ENCODE peak calls at places on chromosomes 12 and 14, in five cellular contexts. One of them, this sample, is unnamed.

GRCh38 chr14:74425525-74426201 is 347 bp downstream of the SYNDIG1L start:
- DNase-seq in ovary: peak
- DNase-seq in heart left ventricle: no peak
- DNase-seq in HepG2: no peak
- DNase-seq in tibial nerve: no peak
- DNase-seq in this sample: no peak

GRCh38 chr12:10095971-10096370 is 2.8 kb downstream of the CLEC1A start:
- DNase-seq in ovary: no peak
- DNase-seq in heart left ventricle: no peak
- DNase-seq in HepG2: no peak
- DNase-seq in tibial nerve: no peak
- DNase-seq in this sample: no peak

GRCh38 chr14:104746951-104747481 is 5.9 kb upstream of the SIVA1 start:
- DNase-seq in ovary: no peak
- DNase-seq in heart left ventricle: no peak
- DNase-seq in HepG2: no peak
- DNase-seq in tibial nerve: no peak
- DNase-seq in this sample: no peak

GRCh38 chr14:65370890-65371289 is 41.6 kb upstream of the FUT8 start:
- DNase-seq in ovary: no peak
- DNase-seq in heart left ventricle: no peak
- DNase-seq in HepG2: no peak
- DNase-seq in tibial nerve: no peak
- DNase-seq in this sample: no peak

GRCh38 chr12:31325524-31325875 is 450 bp downstream of the SINHCAF start:
- DNase-seq in ovary: peak
- DNase-seq in heart left ventricle: no peak
- DNase-seq in HepG2: no peak
- DNase-seq in tibial nerve: peak
- DNase-seq in this sample: no peak

GRCh38 chr14:50023671-50024490 is 92.5 kb downstream of the VCPKMT start:
- DNase-seq in ovary: no peak
- DNase-seq in heart left ventricle: no peak
- DNase-seq in HepG2: no peak
- DNase-seq in tibial nerve: no peak
- DNase-seq in this sample: no peak

GRCh38 chr14:73491256-73491976 is 683 bp downstream of the RIOX1 start:
- DNase-seq in ovary: peak
- DNase-seq in heart left ventricle: peak
- DNase-seq in HepG2: peak
- DNase-seq in tibial nerve: peak
- DNase-seq in this sample: peak

GRCh38 chr12:20555015-20555414 is 140.1 kb upstream of the SLCO1C1 start:
- DNase-seq in ovary: no peak
- DNase-seq in heart left ventricle: no peak
- DNase-seq in HepG2: no peak
- DNase-seq in tibial nerve: no peak
- DNase-seq in this sample: no peak

GRCh38 chr14:74866708-74867389 is 9.1 kb downstream of the PROX2 start:
- DNase-seq in ovary: no peak
- DNase-seq in heart left ventricle: no peak
- DNase-seq in HepG2: no peak
- DNase-seq in tibial nerve: no peak
- DNase-seq in this sample: no peak

GRCh38 chr12:10211975-10212622 is 578 bp upstream of the GABARAPL1 start:
- DNase-seq in ovary: peak
- DNase-seq in heart left ventricle: peak
- DNase-seq in HepG2: peak
- DNase-seq in tibial nerve: peak
- DNase-seq in this sample: peak

GRCh38 chr12:7832059-7832696 is 40.5 kb downstream of the SLC2A14 start:
- DNase-seq in ovary: no peak
- DNase-seq in heart left ventricle: no peak
- DNase-seq in HepG2: peak
- DNase-seq in tibial nerve: peak
- DNase-seq in this sample: peak

GRCh38 chr14:103730490-103731035 is 15.0 kb downstream of the ZFYVE21 start:
- DNase-seq in ovary: no peak
- DNase-seq in heart left ventricle: peak
- DNase-seq in HepG2: no peak
- DNase-seq in tibial nerve: no peak
- DNase-seq in this sample: no peak

GRCh38 chr12:80846930-80847329 is 90.8 kb downstream of the LIN7A start:
- DNase-seq in ovary: no peak
- DNase-seq in heart left ventricle: no peak
- DNase-seq in HepG2: no peak
- DNase-seq in tibial nerve: no peak
- DNase-seq in this sample: no peak

GRCh38 chr14:22088614-22089359 is 415.2 kb upstream of the OR4E1 start:
- DNase-seq in ovary: no peak
- DNase-seq in heart left ventricle: no peak
- DNase-seq in HepG2: no peak
- DNase-seq in tibial nerve: no peak
- DNase-seq in this sample: no peak

GRCh38 chr12:1882405-1882804 is 36.0 kb downstream of the CACNA2D4 start:
- DNase-seq in ovary: no peak
- DNase-seq in heart left ventricle: no peak
- DNase-seq in HepG2: no peak
- DNase-seq in tibial nerve: no peak
- DNase-seq in this sample: no peak

GRCh38 chr14:104425171-104425681 is 154.3 kb upstream of the C14orf180 start:
- DNase-seq in ovary: peak
- DNase-seq in heart left ventricle: no peak
- DNase-seq in HepG2: no peak
- DNase-seq in tibial nerve: no peak
- DNase-seq in this sample: peak

GRCh38 chr12:16218934-16219718 is 58.4 kb downstream of the SLC15A5 start:
- DNase-seq in ovary: no peak
- DNase-seq in heart left ventricle: no peak
- DNase-seq in HepG2: peak
- DNase-seq in tibial nerve: no peak
- DNase-seq in this sample: no peak

GRCh38 chr12:12612403-12612802 is 727 bp downstream of the CREBL2 start:
- DNase-seq in ovary: no peak
- DNase-seq in heart left ventricle: no peak
- DNase-seq in HepG2: peak
- DNase-seq in tibial nerve: no peak
- DNase-seq in this sample: no peak

GRCh38 chr14:85532570-85532969 is 2.6 kb downstream of the FLRT2 start:
- DNase-seq in ovary: no peak
- DNase-seq in heart left ventricle: no peak
- DNase-seq in HepG2: no peak
- DNase-seq in tibial nerve: no peak
- DNase-seq in this sample: no peak

GRCh38 chr14:85531594-85532391 is 1.8 kb downstream of the FLRT2 start:
- DNase-seq in ovary: peak
- DNase-seq in heart left ventricle: peak
- DNase-seq in HepG2: no peak
- DNase-seq in tibial nerve: peak
- DNase-seq in this sample: peak

GRCh38 chr14:85533821-85534271 is 3.9 kb downstream of the FLRT2 start:
- DNase-seq in ovary: peak
- DNase-seq in heart left ventricle: no peak
- DNase-seq in HepG2: no peak
- DNase-seq in tibial nerve: no peak
- DNase-seq in this sample: no peak

GRCh38 chr14:85534435-85534834 is 4.5 kb downstream of the FLRT2 start:
- DNase-seq in ovary: peak
- DNase-seq in heart left ventricle: no peak
- DNase-seq in HepG2: no peak
- DNase-seq in tibial nerve: no peak
- DNase-seq in this sample: no peak

DNA sequence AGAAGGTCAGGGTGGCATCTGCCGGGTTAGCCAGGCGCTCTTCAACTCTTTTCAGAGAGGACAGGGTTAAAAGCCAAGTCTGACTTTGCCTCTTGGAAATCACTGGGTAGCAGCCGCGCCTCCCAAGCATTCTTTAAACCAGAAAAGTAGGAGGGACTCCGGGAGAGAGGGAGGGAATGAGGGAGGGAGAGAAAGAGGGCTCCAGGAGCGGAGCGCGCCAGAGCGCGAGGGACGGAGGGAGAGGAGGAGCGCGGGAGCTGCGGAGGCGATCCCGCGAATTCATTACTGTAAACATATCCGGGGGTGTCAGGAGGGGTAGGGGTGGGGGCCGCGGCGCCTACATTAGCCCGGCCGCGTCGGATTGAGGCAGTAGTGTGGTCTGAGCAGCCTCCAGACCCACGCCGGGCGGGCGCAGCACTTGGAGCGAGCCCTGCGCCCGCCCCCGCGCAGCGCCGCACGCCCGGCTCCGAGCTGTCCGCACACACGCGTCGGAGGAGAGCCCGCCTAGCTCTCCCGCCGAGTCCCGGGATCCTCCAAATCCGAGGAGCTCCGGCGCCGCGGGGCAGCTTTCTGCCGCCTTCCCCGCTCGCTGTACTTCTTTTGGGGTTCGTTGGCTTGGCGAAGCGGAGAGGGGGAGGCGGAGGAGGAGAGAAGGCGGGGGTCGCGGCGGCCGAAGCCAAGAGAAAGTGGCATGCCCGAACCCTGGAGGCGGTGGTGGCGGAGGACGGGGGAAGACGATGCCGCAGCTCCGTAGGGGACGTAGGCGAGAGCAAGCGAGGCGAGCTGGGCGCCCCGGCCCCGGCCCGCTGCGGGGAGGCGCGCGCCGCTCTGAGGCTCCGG is 3.3 kb downstream of the FLRT2 start:
- DNase-seq in ovary: peak
- DNase-seq in heart left ventricle: peak
- DNase-seq in HepG2: no peak
- DNase-seq in tibial nerve: peak
- DNase-seq in this sample: no peak
- TF ChIP-seq POLR2A in ovary: peak
- TF ChIP-seq POLR2A in heart left ventricle: no peak
- TF ChIP-seq POLR2A in HepG2: no peak
- TF ChIP-seq POLR2A in tibial nerve: peak
- TF ChIP-seq POLR2A in this sample: no peak

GRCh38 chr12:100986595-100987547 is 192.3 kb downstream of the ANO4 start:
- DNase-seq in ovary: no peak
- DNase-seq in heart left ventricle: no peak
- DNase-seq in HepG2: no peak
- DNase-seq in tibial nerve: no peak
- DNase-seq in this sample: no peak

GRCh38 chr12:100991059-100991562 is 196.5 kb downstream of the ANO4 start:
- DNase-seq in ovary: no peak
- DNase-seq in heart left ventricle: no peak
- DNase-seq in HepG2: no peak
- DNase-seq in tibial nerve: no peak
- DNase-seq in this sample: no peak

GRCh38 chr12:100988278-100988625 is 193.7 kb downstream of the ANO4 start:
- DNase-seq in ovary: no peak
- DNase-seq in heart left ventricle: no peak
- DNase-seq in HepG2: no peak
- DNase-seq in tibial nerve: no peak
- DNase-seq in this sample: no peak

GRCh38 chr12:100984821-100985220 is 190.2 kb downstream of the ANO4 start:
- DNase-seq in ovary: no peak
- DNase-seq in heart left ventricle: no peak
- DNase-seq in HepG2: no peak
- DNase-seq in tibial nerve: no peak
- DNase-seq in this sample: no peak

GRCh38 chr12:100987552-100988277 is 193.1 kb downstream of the ANO4 start:
- DNase-seq in ovary: no peak
- DNase-seq in heart left ventricle: no peak
- DNase-seq in HepG2: peak
- DNase-seq in tibial nerve: no peak
- DNase-seq in this sample: no peak
- TF ChIP-seq CTCF in ovary: no peak
- TF ChIP-seq CTCF in heart left ventricle: no peak
- TF ChIP-seq CTCF in HepG2: peak
- TF ChIP-seq CTCF in tibial nerve: no peak
- TF ChIP-seq CTCF in this sample: no peak

GRCh38 chr12:52164624-52165023 is 27.2 kb downstream of the KRT80 start:
- DNase-seq in ovary: no peak
- DNase-seq in heart left ventricle: no peak
- DNase-seq in HepG2: peak
- DNase-seq in tibial nerve: no peak
- DNase-seq in this sample: no peak
- TF ChIP-seq POLR2A in ovary: no peak
- TF ChIP-seq POLR2A in heart left ventricle: no peak
- TF ChIP-seq POLR2A in HepG2: no peak
- TF ChIP-seq POLR2A in tibial nerve: no peak
- TF ChIP-seq POLR2A in this sample: no peak

GRCh38 chr12:14774944-14775651 is 28.2 kb downstream of the WBP11 start:
- DNase-seq in ovary: peak
- DNase-seq in heart left ventricle: peak
- DNase-seq in HepG2: no peak
- DNase-seq in tibial nerve: peak
- DNase-seq in this sample: peak

GRCh38 chr12:14776236-14776959 is 26.9 kb downstream of the WBP11 start:
- DNase-seq in ovary: no peak
- DNase-seq in heart left ventricle: no peak
- DNase-seq in HepG2: no peak
- DNase-seq in tibial nerve: no peak
- DNase-seq in this sample: no peak

GRCh38 chr12:14774074-14774943 is 29.0 kb downstream of the WBP11 start:
- DNase-seq in ovary: peak
- DNase-seq in heart left ventricle: peak
- DNase-seq in HepG2: peak
- DNase-seq in tibial nerve: peak
- DNase-seq in this sample: peak

GRCh38 chr12:14777271-14777670 is 26.0 kb downstream of the WBP11 start:
- DNase-seq in ovary: no peak
- DNase-seq in heart left ventricle: no peak
- DNase-seq in HepG2: peak
- DNase-seq in tibial nerve: no peak
- DNase-seq in this sample: no peak

GRCh38 chr12:14775652-14776020 is 27.6 kb downstream of the WBP11 start:
- DNase-seq in ovary: no peak
- DNase-seq in heart left ventricle: no peak
- DNase-seq in HepG2: no peak
- DNase-seq in tibial nerve: peak
- DNase-seq in this sample: no peak
- TF ChIP-seq CTCF in ovary: no peak
- TF ChIP-seq CTCF in heart left ventricle: no peak
- TF ChIP-seq CTCF in HepG2: no peak
- TF ChIP-seq CTCF in tibial nerve: no peak
- TF ChIP-seq CTCF in this sample: no peak

DNA sequence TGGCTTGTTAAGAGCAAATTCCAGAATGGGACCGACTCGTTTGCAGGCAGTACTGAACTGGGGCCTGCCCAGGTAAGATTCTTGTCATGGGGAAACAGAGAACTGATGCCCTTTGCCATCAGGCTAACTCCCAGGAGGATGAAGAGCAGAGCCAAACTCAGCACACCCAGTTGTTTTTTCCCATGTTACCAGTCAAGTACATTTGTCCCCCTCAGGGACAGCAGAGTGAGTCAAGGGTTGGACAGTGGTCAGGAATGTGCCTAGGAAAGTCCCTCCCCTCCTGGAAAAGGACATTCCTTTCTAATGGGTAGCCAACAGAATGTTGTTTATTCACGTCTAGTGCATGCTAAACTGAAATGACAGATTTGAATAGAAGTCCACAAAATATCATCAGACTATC is 1.6 kb downstream of the ART4 start:
- DNase-seq in ovary: no peak
- DNase-seq in heart left ventricle: peak
- DNase-seq in HepG2: peak
- DNase-seq in tibial nerve: peak
- DNase-seq in this sample: no peak
- TF ChIP-seq POLR2A in ovary: no peak
- TF ChIP-seq POLR2A in heart left ventricle: no peak
- TF ChIP-seq POLR2A in HepG2: peak
- TF ChIP-seq POLR2A in tibial nerve: no peak
- TF ChIP-seq POLR2A in this sample: no peak